ENCODE peak calls at places on chromosomes 4 and X, in seven cellular contexts. Q is T-helper 2 cell, Y is epithelial cell of esophagus, X is Caco-2, D is non-pigmented ciliary epithelial cell, J is fibroblast of lung, F is left kidney. E is an unnamed sample.

GRCh38 chrX:19579485-19579884 is 64.2 kb upstream of the MAP3K15 start:
- DNase-seq in Q (no peak), Y (peak; percentile 56), X (no peak), D (no peak), J (peak; percentile 76), F (no peak), E (no peak)

GRCh38 chrX:3811331-3812311 is 98.2 kb upstream of the PRKX start:
- DNase-seq in Q (peak; percentile 86), Y (peak; percentile 31), X (no peak), D (no peak), J (peak; percentile 39), F (peak; percentile 55), E (peak; percentile 34)

GRCh38 chr4:10085828-10086505 is 30.6 kb downstream of the WDR1 start:
- DNase-seq in Q (no peak), Y (no peak), X (no peak), D (no peak), J (no peak), F (no peak), E (no peak)

GRCh38 chr4:8099981-8100464 is 58.6 kb downstream of the ABLIM2 start:
- DNase-seq in Q (no peak), Y (no peak), X (no peak), D (no peak), J (no peak), F (no peak), E (no peak)

GRCh38 chr4:14827111-14827510 is 175.2 kb upstream of the CPEB2 start:
- DNase-seq in Q (no peak), Y (no peak), X (no peak), D (no peak), J (peak; percentile 16), F (no peak), E (no peak)

GRCh38 chr4:33162122-33162521 is 2442.0 kb downstream of the PCDH7 start:
- DNase-seq in Q (no peak), Y (no peak), X (no peak), D (no peak), J (no peak), F (no peak), E (no peak)

GRCh38 chrX:100407147-100407783 is 2.8 kb downstream of the PCDH19 start:
- DNase-seq in Q (no peak), Y (no peak), X (no peak), D (no peak), J (no peak), F (no peak), E (no peak)

GRCh38 chr4:147596377-147596776 is 20.8 kb upstream of the TMEM184C start:
- DNase-seq in Q (peak; percentile 15), Y (peak; percentile 57), X (no peak), D (no peak), J (no peak), F (peak; percentile 15), E (no peak)

GRCh38 chr4:80237992-80238391 is 28.5 kb upstream of the FGF5 start:
- DNase-seq in Q (no peak), Y (peak; percentile 97), X (no peak), D (peak; percentile 92), J (peak; percentile 98), F (no peak), E (no peak)

GRCh38 chrX:32778965-32779364 is 432.4 kb downstream of the DMD start:
- DNase-seq in Q (no peak), Y (peak; percentile 5), X (no peak), D (no peak), J (no peak), F (no peak), E (no peak)

GRCh38 chr4:93183589-93183988 is 645.0 kb upstream of the ATOH1 start:
- DNase-seq in Q (no peak), Y (peak; percentile 78), X (no peak), D (peak; percentile 3), J (peak; percentile 2), F (no peak), E (no peak)

GRCh38 chr4:133802741-133803140 is 398.8 kb downstream of the PABPC4L start:
- DNase-seq in Q (no peak), Y (peak; percentile 2), X (no peak), D (peak; percentile 27), J (peak; percentile 65), F (no peak), E (no peak)

GRCh38 chr4:88949605-88950004 is 107.4 kb downstream of the FAM13A start:
- DNase-seq in Q (no peak), Y (no peak), X (no peak), D (no peak), J (no peak), F (no peak), E (no peak)

GRCh38 chrX:63503541-63503940 is 152.4 kb upstream of the SPIN4 start:
- DNase-seq in Q (no peak), Y (peak; percentile 2), X (no peak), D (no peak), J (peak; percentile 62), F (peak; percentile 38), E (no peak)

GRCh38 chrX:141903400-141904155 is at the start of gene MAGEC1:
- DNase-seq in Q (no peak), Y (no peak), X (no peak), D (no peak), J (no peak), F (no peak), E (no peak)

GRCh38 chrX:1386338-1387127 is 5.4 kb downstream of the SLC25A6 start:
- DNase-seq in Q (no peak), Y (no peak), X (peak; percentile 27), D (no peak), J (no peak), F (no peak), E (no peak)

GRCh38 chr4:1199556-1200331 is 27.4 kb upstream of the SPON2 start:
- DNase-seq in Q (no peak), Y (no peak), X (no peak), D (no peak), J (no peak), F (no peak), E (no peak)

GRCh38 chrX:12949205-12949926 is 25.5 kb upstream of the TMSB4X start:
- DNase-seq in Q (no peak), Y (no peak), X (no peak), D (no peak), J (peak; percentile 68), F (no peak), E (no peak)

GRCh38 chr4:41442818-41443217 is 95.1 kb upstream of the LIMCH1 start:
- DNase-seq in Q (no peak), Y (no peak), X (no peak), D (no peak), J (no peak), F (no peak), E (no peak)

GRCh38 chr4:76206222-76206942 is 7.2 kb downstream of the SCARB2 start:
- DNase-seq in Q (no peak), Y (no peak), X (no peak), D (no peak), J (no peak), F (no peak), E (no peak)

GRCh38 chr4:11428701-11429571 is at the start of gene HS3ST1:
- DNase-seq in Q (peak; percentile 48), Y (peak; percentile 94), X (peak; percentile 87), D (no peak), J (peak; percentile 63), F (peak; percentile 92), E (peak; percentile 49)

GRCh38 chr4:915595-915994 is 16.5 kb downstream of the GAK start:
- DNase-seq in Q (no peak), Y (no peak), X (no peak), D (no peak), J (no peak), F (peak; percentile 59), E (no peak)

GRCh38 chr4:76035146-76035545 is 724 bp downstream of the CXCL11 start:
- DNase-seq in Q (no peak), Y (no peak), X (no peak), D (no peak), J (no peak), F (no peak), E (no peak)

GRCh38 chr4:139973611-139974010 is 180.4 kb downstream of the MAML3 start:
- DNase-seq in Q (no peak), Y (no peak), X (no peak), D (no peak), J (peak; percentile 56), F (no peak), E (no peak)

GRCh38 chrX:27186671-27187070 is 276.5 kb downstream of the PPP4R3C start:
- DNase-seq in Q (peak; percentile 37), Y (peak; percentile 43), X (no peak), D (no peak), J (peak; percentile 4), F (peak; percentile 15), E (no peak)

GRCh38 chr4:61572160-61572559 is 372.0 kb downstream of the ADGRL3 start:
- DNase-seq in Q (peak; percentile 4), Y (peak; percentile 45), X (no peak), D (peak; percentile 34), J (peak; percentile 83), F (no peak), E (no peak)

GRCh38 chrX:31706456-31706855 is 634.6 kb upstream of the FTHL17 start:
- DNase-seq in Q (no peak), Y (no peak), X (no peak), D (no peak), J (peak; percentile 35), F (no peak), E (no peak)

GRCh38 chr4:114598191-114599121 is at the start of gene UGT8:
- DNase-seq in Q (peak; percentile 43), Y (peak; percentile 29), X (peak; percentile 75), D (no peak), J (peak; percentile 24), F (peak; percentile 90), E (no peak)

GRCh38 chrX:134074151-134074550 is 88.8 kb upstream of the GPC3 start:
- DNase-seq in Q (no peak), Y (peak; percentile 53), X (no peak), D (no peak), J (no peak), F (no peak), E (no peak)

GRCh38 chr4:23857353-23857752 is 32.5 kb downstream of the PPARGC1A start:
- DNase-seq in Q (no peak), Y (peak; percentile 34), X (no peak), D (no peak), J (peak; percentile 27), F (peak; percentile 22), E (no peak)